ENCODE peak calls at places on chromosomes 5 and 9, in five cellular contexts. T, I, P, N and X are unnamed samples.

GRCh38 chr5:58770131-58770530 is 187.3 kb downstream of the RAB3C start:
- DNase-seq in T (no peak), I (no peak), P (no peak), N (no peak), X (no peak)

GRCh38 chr9:92115977-92116285 is 718 bp upstream of the SPTLC1 start:
- DNase-seq in T (no peak), I (no peak), P (no peak), N (no peak), X (no peak)

GRCh38 chr5:435961-436640 is 6.9 kb upstream of the EXOC3 start:
- DNase-seq in T (peak), I (no peak), P (no peak), N (peak), X (no peak)

GRCh38 chr5:27316283-27316675 is 277.9 kb upstream of the CDH9 start:
- DNase-seq in T (peak), I (no peak), P (peak), N (no peak), X (peak)

GRCh38 chr5:159518361-159518760 is 188.1 kb upstream of the IL12B start:
- DNase-seq in T (no peak), I (no peak), P (no peak), N (peak), X (peak)

GRCh38 chr9:102362463-102363138 is 624.2 kb upstream of the GRIN3A start:
- DNase-seq in T (no peak), I (no peak), P (no peak), N (no peak), X (no peak)

GRCh38 chr5:180868960-180869359 is 7.9 kb upstream of the ZFP62 start:
- DNase-seq in T (peak), I (peak), P (peak), N (peak), X (peak)

GRCh38 chr9:111805841-111806241 is 11.1 kb upstream of the SHOC1 start:
- DNase-seq in T (peak), I (no peak), P (peak), N (no peak), X (peak)

GRCh38 chr9:130137081-130137869 is 34.9 kb upstream of the NCS1 start:
- DNase-seq in T (peak), I (no peak), P (no peak), N (no peak), X (no peak)

GRCh38 chr5:172550096-172550765 is 90.8 kb upstream of the NEURL1B start:
- DNase-seq in T (no peak), I (no peak), P (no peak), N (peak), X (no peak)

GRCh38 chr5:177029498-177029897 is 7.0 kb downstream of the ZNF346 start:
- DNase-seq in T (no peak), I (no peak), P (no peak), N (no peak), X (no peak)

GRCh38 chr5:140108093-140109049 is 5.5 kb upstream of the PURA start:
- DNase-seq in T (no peak), I (peak), P (no peak), N (peak), X (no peak)

GRCh38 chr5:155947394-155948062 is 379.4 kb upstream of the SGCD start:
- DNase-seq in T (no peak), I (no peak), P (peak), N (no peak), X (no peak)

GRCh38 chr5:87121315-87122170 is 146.1 kb upstream of the RASA1 start:
- DNase-seq in T (peak), I (peak), P (peak), N (no peak), X (peak)

GRCh38 chr5:175749591-175749990 is 91.7 kb downstream of the HRH2 start:
- DNase-seq in T (no peak), I (no peak), P (no peak), N (no peak), X (no peak)

GRCh38 chr5:100043475-100043874 is 491.7 kb upstream of the FAM174A start:
- DNase-seq in T (no peak), I (no peak), P (no peak), N (no peak), X (no peak)

GRCh38 chr5:33850100-33850594 is 41.6 kb downstream of the ADAMTS12 start:
- DNase-seq in T (peak), I (peak), P (no peak), N (no peak), X (peak)

GRCh38 chr5:32504923-32505596 is 60.5 kb upstream of the ZFR start:
- DNase-seq in T (peak), I (peak), P (peak), N (no peak), X (peak)

GRCh38 chr5:14364576-14365472 is 216.8 kb upstream of the OTULINL start:
- DNase-seq in T (no peak), I (no peak), P (no peak), N (no peak), X (no peak)

GRCh38 chr5:1218351-1219080 is 6.7 kb upstream of the SLC6A18 start:
- DNase-seq in T (no peak), I (no peak), P (no peak), N (no peak), X (no peak)

GRCh38 chr9:117546894-117547293 is 132.0 kb upstream of the ASTN2 start:
- DNase-seq in T (no peak), I (no peak), P (no peak), N (no peak), X (no peak)

GRCh38 chr9:128627127-128627715 is 29.4 kb downstream of the DYNC2I2 start:
- DNase-seq in T (no peak), I (no peak), P (no peak), N (no peak), X (no peak)

GRCh38 chr9:4359016-4359415 is 59.1 kb upstream of the GLIS3 start:
- DNase-seq in T (no peak), I (no peak), P (no peak), N (no peak), X (no peak)

GRCh38 chr5:132094393-132095076 is 20.9 kb downstream of the CSF2 start:
- DNase-seq in T (peak), I (no peak), P (peak), N (no peak), X (peak)

GRCh38 chr9:76296561-76297276 is 97.5 kb downstream of the RFK start:
- DNase-seq in T (no peak), I (no peak), P (no peak), N (no peak), X (no peak)

DNA sequence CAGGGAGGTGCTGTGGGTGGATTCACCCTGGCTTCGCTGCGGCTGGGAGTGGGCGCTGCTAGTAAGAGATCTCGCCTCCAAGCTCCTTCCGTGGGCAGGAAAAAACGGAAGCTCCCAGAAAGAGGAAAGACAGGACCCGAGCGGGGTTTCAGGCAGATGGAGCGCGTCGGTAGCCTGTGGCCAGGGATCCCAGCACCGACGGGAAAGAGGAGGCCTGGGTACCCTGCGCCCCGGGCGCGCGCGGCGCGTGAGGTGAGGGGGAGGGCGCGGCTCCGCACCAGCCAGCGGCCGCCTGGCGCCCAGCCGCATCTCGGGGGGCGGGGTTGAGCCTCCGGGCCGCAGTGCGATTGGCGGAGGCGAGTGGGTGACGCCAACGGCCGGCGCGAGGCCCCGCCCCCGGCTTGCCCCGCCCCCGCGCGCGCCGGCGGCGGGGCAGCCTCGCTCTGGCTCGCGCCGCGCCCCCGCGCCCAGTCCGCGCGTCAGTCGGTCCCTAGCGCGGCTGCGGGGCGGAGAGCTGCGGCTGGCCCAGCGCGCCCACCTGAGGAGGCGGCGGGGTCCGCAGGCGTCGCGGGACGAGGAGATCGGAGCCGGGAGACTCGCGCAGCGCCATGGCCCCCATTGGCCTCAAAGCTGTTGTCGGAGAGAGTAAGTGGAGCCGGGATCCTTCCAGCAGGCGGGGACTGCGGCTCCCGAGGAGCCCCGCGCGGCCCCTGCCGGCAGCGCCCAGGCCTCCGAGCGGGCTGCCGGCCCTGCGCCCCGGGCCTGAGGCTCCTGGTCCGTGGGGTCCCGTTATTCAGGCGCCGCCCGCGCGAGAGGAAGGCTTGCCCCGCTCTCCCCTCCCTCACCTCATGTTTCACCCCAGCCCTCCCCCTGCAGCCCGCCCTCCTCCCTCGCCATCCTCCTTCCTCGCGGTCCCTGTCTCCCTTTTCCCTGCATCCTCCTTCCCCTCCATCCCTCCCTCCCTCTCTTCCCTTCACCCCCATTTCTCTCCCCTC is at the start of gene STXBP1:
- DNase-seq in T (peak), I (peak), P (no peak), N (peak), X (peak)
- TF ChIP-seq CTCF in T (no peak), I (no peak), P (peak), N (peak), X (no peak)

GRCh38 chr9:133539434-133539833 is 4.9 kb downstream of the ADAMTSL2 start:
- DNase-seq in T (no peak), I (no peak), P (no peak), N (peak), X (no peak)
- H3K4me3 ChIP-seq in T (no peak), I (no peak), P (no peak), N (peak), X (no peak)

DNA sequence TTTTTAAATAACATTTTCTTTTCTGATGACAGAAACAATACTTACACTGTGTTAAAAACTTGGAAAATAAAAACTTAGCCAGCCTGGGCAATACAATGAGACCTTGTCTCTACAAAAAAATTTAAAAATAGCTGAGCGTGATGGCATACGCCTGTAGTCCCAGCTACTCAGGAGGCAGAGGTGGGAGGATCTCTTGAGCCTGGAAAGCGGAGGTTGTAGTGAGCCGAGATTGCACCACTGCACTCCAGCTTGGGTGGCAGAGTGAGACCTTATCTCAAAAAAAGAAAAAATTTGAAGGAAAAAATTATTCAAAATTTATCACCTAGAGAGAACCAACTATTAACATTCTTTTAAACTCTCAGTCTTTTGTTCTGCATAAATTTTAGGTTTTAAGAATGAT is 4.9 kb upstream of the CMYA5 start:
- DNase-seq in T (no peak), I (no peak), P (no peak), N (no peak), X (no peak)
- TF ChIP-seq CTCF in T (no peak), I (no peak), P (no peak), N (no peak), X (no peak)

GRCh38 chr5:79546782-79547428 is 33.0 kb upstream of the HOMER1 start:
- DNase-seq in T (no peak), I (no peak), P (no peak), N (no peak), X (no peak)
- H3K4me3 ChIP-seq in T (no peak), I (no peak), P (no peak), N (no peak), X (no peak)